ENCODE peak calls at places on chromosomes 1 and 21, in five cellular contexts. R, C, I, O and W are unnamed samples.

GRCh38 chr1:91582431-91582921 is 81.8 kb downstream of the CDC7 start:
- DNase-seq in C (peak), I (no peak), O (no peak), R (no peak), W (no peak)

GRCh38 chr1:238485062-238485905 is 594.6 kb upstream of the ZP4 start:
- DNase-seq in I (no peak), C (peak), O (no peak), R (no peak), W (no peak)

GRCh38 chr1:56073614-56074356 is 505.6 kb downstream of the PLPP3 start:
- DNase-seq in R (no peak), I (no peak), C (peak), O (no peak), W (peak)

GRCh38 chr1:176879784-176880620 is 284.5 kb downstream of the ASTN1 start:
- DNase-seq in C (no peak), I (no peak), R (no peak), O (no peak), W (no peak)

GRCh38 chr1:201426395-201427310 is 5.1 kb upstream of the TNNI1 start:
- DNase-seq in I (no peak), C (peak), R (no peak), O (no peak), W (no peak)

GRCh38 chr1:155277896-155278688 is 829 bp downstream of the HCN3 start:
- DNase-seq in C (peak), R (peak), O (peak), I (peak), W (peak)

GRCh38 chr1:27650527-27651175 is 15.7 kb upstream of the FGR start:
- DNase-seq in I (no peak), C (no peak), O (no peak), R (peak), W (no peak)

GRCh38 chr1:82775402-82776000 is 974.8 kb downstream of the ADGRL2 start:
- DNase-seq in O (peak), C (no peak), R (no peak), I (no peak), W (no peak)

GRCh38 chr1:167043752-167044488 is 46.3 kb downstream of the GPA33 start:
- DNase-seq in O (peak), R (peak), I (peak), C (peak), W (peak)

GRCh38 chr1:58888776-58889341 is 105.0 kb upstream of the JUN start:
- DNase-seq in C (no peak), R (no peak), I (no peak), O (no peak), W (no peak)

GRCh38 chr1:16111771-16112557 is 38.5 kb upstream of the FAM131C start:
- DNase-seq in R (no peak), I (no peak), O (no peak), C (peak), W (no peak)

GRCh38 chr1:60746278-60746761 is 336.0 kb upstream of the NFIA start:
- DNase-seq in C (peak), R (peak), I (peak), O (peak), W (no peak)

GRCh38 chr1:246008256-246008901 is 498.7 kb downstream of the SMYD3 start:
- DNase-seq in O (peak), C (no peak), R (no peak), I (no peak), W (peak)

GRCh38 chr1:34266127-34266951 is 89.6 kb downstream of the C1orf94 start:
- DNase-seq in R (peak), I (peak), O (peak), C (no peak), W (no peak)

GRCh38 chr1:226632922-226633351 is 84.4 kb downstream of the STUM start:
- DNase-seq in O (no peak), I (no peak), R (no peak), C (no peak), W (peak)

GRCh38 chr1:43530483-43531452 is at the start of gene PTPRF:
- DNase-seq in C (peak), O (peak), I (peak), R (peak), W (no peak)

GRCh38 chr1:160643138-160643537 is 3.7 kb downstream of the SLAMF1 start:
- DNase-seq in C (no peak), R (no peak), I (no peak), O (no peak), W (no peak)

GRCh38 chr1:18644013-18644399 is 13.4 kb downstream of the PAX7 start:
- DNase-seq in I (no peak), C (no peak), O (no peak), R (no peak), W (no peak)

GRCh38 chr1:2862441-2863148 is 61.1 kb upstream of the TTC34 start:
- DNase-seq in R (no peak), I (no peak), C (no peak), O (no peak), W (no peak)

GRCh38 chr1:26584022-26584485 is 54.5 kb downstream of the RPS6KA1 start:
- DNase-seq in I (no peak), C (no peak), R (no peak), O (no peak), W (peak)

GRCh38 chr1:205592443-205593003 is 39.3 kb downstream of the ELK4 start:
- DNase-seq in O (no peak), C (no peak), I (no peak), R (no peak), W (no peak)

GRCh38 chr1:59638172-59638800 is 176.5 kb upstream of the HOOK1 start:
- DNase-seq in O (no peak), C (peak), R (no peak), I (no peak), W (no peak)

GRCh38 chr21:42535602-42536171 is 22.0 kb downstream of the SLC37A1 start:
- DNase-seq in I (no peak), C (no peak), O (no peak), R (no peak), W (peak)

GRCh38 chr1:226001852-226002666 is 2.9 kb upstream of the SDE2 start:
- DNase-seq in R (peak), I (peak), O (peak), C (peak), W (peak)

GRCh38 chr1:226279498-226279897 is 29.5 kb downstream of the LIN9 start:
- DNase-seq in R (no peak), I (no peak), O (no peak), C (no peak), W (no peak)

GRCh38 chr1:185453496-185454192 is 136.6 kb upstream of the IVNS1ABP start:
- DNase-seq in I (no peak), O (no peak), R (no peak), C (peak), W (no peak)

GRCh38 chr1:160284220-160284781 is 632 bp downstream of the PEX19 start:
- DNase-seq in I (no peak), O (no peak), R (no peak), C (peak), W (no peak)

GRCh38 chr1:91821126-91821868 is 64.7 kb downstream of the TGFBR3 start:
- DNase-seq in O (no peak), R (no peak), I (no peak), C (no peak), W (no peak)

GRCh38 chr1:32724678-32725594 is 22.4 kb upstream of the SYNC start:
- DNase-seq in I (no peak), C (peak), R (no peak), O (no peak), W (no peak)

GRCh38 chr1:55746710-55747109 is 531.5 kb upstream of the USP24 start:
- DNase-seq in C (no peak), O (no peak), R (no peak), I (no peak), W (no peak)

GRCh38 chr1:36108314-36108713 is 16.7 kb downstream of the COL8A2 start:
- DNase-seq in O (no peak), C (no peak), I (no peak), R (no peak), W (no peak)

GRCh38 chr1:29176567-29176966 is 5.1 kb downstream of the SRSF4 start:
- DNase-seq in I (no peak), O (no peak), R (no peak), C (no peak), W (no peak)